ENCODE peak calls at places on chromosomes 3 and 15, in six cellular contexts. V, O, E, W, Q and P are unnamed samples.
A peak's percentile ranks its signal among the peaks of the same experiment; 100 is the strongest.

GRCh38 chr3:155701882-155702465 is 42.9 kb downstream of the PLCH1 start:
- DNase-seq in V (peak; percentile 75), O (peak; percentile 12), E (no peak), W (peak; percentile 66), Q (no peak), P (peak; percentile 60)

GRCh38 chr3:148737104-148737525 is 39.4 kb downstream of the AGTR1 start:
- DNase-seq in V (no peak), O (no peak), E (no peak), W (peak; percentile 88), Q (no peak), P (no peak)

GRCh38 chr3:89002166-89002565 is 105.3 kb upstream of the EPHA3 start:
- DNase-seq in V (no peak), O (no peak), E (no peak), W (no peak), Q (no peak), P (no peak)

GRCh38 chr3:183884437-183885296 is at the start of gene PARL:
- DNase-seq in V (peak; percentile 96), O (peak; percentile 72), E (peak; percentile 97), W (peak; percentile 93), Q (peak; percentile 94), P (peak; percentile 97)

GRCh38 chr15:31352911-31353811 is 26.5 kb downstream of the KLF13 start:
- DNase-seq in V (peak; percentile 42), O (no peak), E (peak; percentile 53), W (peak; percentile 35), Q (peak; percentile 92), P (peak; percentile 52)

GRCh38 chr3:181278468-181279238 is 289.1 kb upstream of the DNAJC19 start:
- DNase-seq in V (peak; percentile 53), O (no peak), E (no peak), W (no peak), Q (no peak), P (peak; percentile 17)

GRCh38 chr15:92909131-92909781 is 9.1 kb downstream of the CHD2 start:
- DNase-seq in V (no peak), O (no peak), E (no peak), W (peak; percentile 71), Q (no peak), P (peak; percentile 35)

GRCh38 chr3:88462241-88462640 is 312.5 kb downstream of the C3orf38 start:
- DNase-seq in V (no peak), O (no peak), E (no peak), W (no peak), Q (no peak), P (peak; percentile 24)

GRCh38 chr3:16504242-16504641 is 9.3 kb downstream of the RFTN1 start:
- DNase-seq in V (no peak), O (no peak), E (no peak), W (no peak), Q (no peak), P (no peak)